ENCODE peak calls at places on chromosome 1, in six cellular contexts. G is breast epithelium, C is transverse colon, X is H1, E is Panc1, J is sigmoid colon. R is an unnamed sample. For H3K4me1, the result is how much of the 10 kb centered on the place peaks cover.

GRCh38 chr1:2134232-2134603 is 60.4 kb downstream of the FAAP20 start:
- DNase-seq in G (no peak), C (no peak), X (no peak), E (no peak), J (no peak), R (no peak)

GRCh38 chr1:244760471-244760870 is 75.0 kb upstream of the COX20 start:
- DNase-seq in G (no peak), C (no peak), X (no peak), E (no peak), J (no peak), R (no peak)

GRCh38 chr1:170668301-170668789 is 4.4 kb downstream of the PRRX1 start:
- DNase-seq in G (no peak), C (no peak), X (no peak), E (no peak), J (no peak), R (no peak)

GRCh38 chr1:6239950-6240768 is 3.8 kb upstream of the HES3 start:
- DNase-seq in G (no peak), C (no peak), X (no peak), E (no peak), J (no peak), R (no peak)

GRCh38 chr1:205261946-205262668 is 34.4 kb downstream of the TMCC2 start:
- DNase-seq in G (no peak), C (no peak), X (no peak), E (no peak), J (no peak), R (no peak)

GRCh38 chr1:36322786-36323635 is 434 bp downstream of the EVA1B start:
- DNase-seq in G (no peak), C (peak), X (no peak), E (no peak), J (peak), R (no peak)

GRCh38 chr1:72086394-72086793 is 195.9 kb downstream of the NEGR1 start:
- DNase-seq in G (no peak), C (no peak), X (no peak), E (no peak), J (no peak), R (no peak)

GRCh38 chr1:62539028-62539447 is 58.3 kb upstream of the ANGPTL3 start:
- DNase-seq in G (no peak), C (no peak), X (no peak), E (no peak), J (no peak), R (no peak)

GRCh38 chr1:103461171-103462105 is 64.1 kb upstream of the RNPC3 start:
- DNase-seq in G (no peak), C (no peak), X (no peak), E (no peak), J (no peak), R (no peak)

GRCh38 chr1:25873120-25873519 is 2.4 kb downstream of the PAQR7 start:
- DNase-seq in G (no peak), C (peak), X (no peak), E (no peak), J (peak), R (no peak)

GRCh38 chr1:162679298-162679697 is 47.0 kb downstream of the DDR2 start:
- DNase-seq in G (no peak), C (no peak), X (no peak), E (no peak), J (no peak), R (no peak)

GRCh38 chr1:40819101-40819500 is 35.5 kb downstream of the KCNQ4 start:
- DNase-seq in G (no peak), C (no peak), X (no peak), E (no peak), J (no peak), R (no peak)

GRCh38 chr1:160030657-160031367 is 978 bp downstream of the PIGM start:
- DNase-seq in G (no peak), C (peak), X (no peak), E (no peak), J (no peak), R (no peak)

GRCh38 chr1:205519541-205520131 is 15.2 kb downstream of the CDK18 start:
- DNase-seq in G (no peak), C (peak), X (no peak), E (no peak), J (peak), R (no peak)

GRCh38 chr1:200438911-200439310 is 29.1 kb upstream of the ZNF281 start:
- DNase-seq in G (no peak), C (no peak), X (no peak), E (no peak), J (no peak), R (no peak)

GRCh38 chr1:51168946-51169345 is 66.9 kb downstream of the C1orf185 start:
- DNase-seq in G (no peak), C (no peak), X (no peak), E (no peak), J (no peak), R (no peak)

GRCh38 chr1:51165540-51165939 is 63.5 kb downstream of the C1orf185 start:
- DNase-seq in G (no peak), C (no peak), X (no peak), E (no peak), J (no peak), R (no peak)

GRCh38 chr1:51175278-51175677 is 60.8 kb upstream of the RNF11 start:
- DNase-seq in G (no peak), C (no peak), X (no peak), E (no peak), J (no peak), R (no peak)

GRCh38 chr1:51168266-51168845 is 66.3 kb downstream of the C1orf185 start:
- DNase-seq in G (no peak), C (no peak), X (no peak), E (no peak), J (no peak), R (no peak)

DNA sequence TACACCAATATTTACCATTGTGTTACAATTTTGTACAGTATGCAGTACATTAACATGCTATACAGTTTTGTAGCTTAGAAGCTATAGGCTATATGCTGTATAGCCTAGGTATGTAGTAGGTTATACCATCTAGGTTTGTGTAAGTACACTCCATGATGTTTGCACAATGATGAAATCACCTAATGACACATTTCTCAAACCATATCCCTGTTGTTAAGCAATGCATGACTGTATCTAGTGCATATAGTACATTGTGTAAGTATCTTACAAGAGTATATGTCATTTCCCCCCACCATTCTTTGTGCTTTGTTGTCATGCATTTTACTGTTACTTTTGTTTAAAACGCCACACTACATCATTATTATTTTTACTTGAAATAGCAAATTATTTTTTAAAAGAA is 65.7 kb upstream of the RNF11 start:
- DNase-seq in G (no peak), C (no peak), X (no peak), E (peak), J (no peak), R (no peak)
- H3K4me1 ChIP-seq in G (under half), C (under half), X (under half), E (under half), J (under half), R (under half)

GRCh38 chr1:161192476-161193465 is 6.1 kb downstream of the ADAMTS4 start:
- DNase-seq in G (no peak), C (peak), X (no peak), E (no peak), J (peak), R (no peak)
- TF ChIP-seq POLR2AphosphoS5 in G (no peak), C (no peak), X (no peak), E (no peak), J (no peak), R (peak)

DNA sequence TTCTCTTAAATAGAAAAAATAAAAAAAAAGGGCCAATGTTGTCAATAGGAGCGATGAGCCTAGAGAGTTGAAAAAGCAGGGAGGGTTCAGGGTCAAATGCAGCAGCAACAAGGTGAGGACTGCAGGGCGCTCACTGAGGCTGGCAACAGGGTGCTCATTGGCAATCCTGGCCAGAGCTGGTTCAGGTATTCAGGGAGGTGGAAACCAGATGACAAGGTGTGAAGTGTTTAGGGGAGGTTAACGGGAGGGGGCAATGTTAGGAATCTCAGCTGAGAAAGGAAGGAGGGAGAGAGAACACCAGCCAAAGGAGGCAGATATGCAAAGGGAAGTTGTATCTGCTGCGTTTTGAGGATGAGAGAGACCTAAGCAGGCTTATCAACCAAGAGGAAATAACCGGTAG is 129.8 kb upstream of the DAB1 start:
- DNase-seq in G (no peak), C (no peak), X (no peak), E (no peak), J (no peak), R (peak)
- H3K4me1 ChIP-seq in G (under half), C (under half), X (under half), E (under half), J (under half), R (under half)

GRCh38 chr1:154183045-154183968 is 8.6 kb downstream of the TPM3 start:
- DNase-seq in G (peak), C (peak), X (peak), E (peak), J (peak), R (peak)

GRCh38 chr1:154179951-154180687 is 11.8 kb downstream of the TPM3 start:
- DNase-seq in G (no peak), C (peak), X (no peak), E (no peak), J (no peak), R (no peak)

GRCh38 chr1:154182342-154183044 is 9.4 kb downstream of the TPM3 start:
- DNase-seq in G (no peak), C (peak), X (peak), E (no peak), J (peak), R (no peak)

GRCh38 chr1:154178856-154179811 is 12.8 kb downstream of the TPM3 start:
- DNase-seq in G (no peak), C (peak), X (no peak), E (no peak), J (no peak), R (no peak)

DNA sequence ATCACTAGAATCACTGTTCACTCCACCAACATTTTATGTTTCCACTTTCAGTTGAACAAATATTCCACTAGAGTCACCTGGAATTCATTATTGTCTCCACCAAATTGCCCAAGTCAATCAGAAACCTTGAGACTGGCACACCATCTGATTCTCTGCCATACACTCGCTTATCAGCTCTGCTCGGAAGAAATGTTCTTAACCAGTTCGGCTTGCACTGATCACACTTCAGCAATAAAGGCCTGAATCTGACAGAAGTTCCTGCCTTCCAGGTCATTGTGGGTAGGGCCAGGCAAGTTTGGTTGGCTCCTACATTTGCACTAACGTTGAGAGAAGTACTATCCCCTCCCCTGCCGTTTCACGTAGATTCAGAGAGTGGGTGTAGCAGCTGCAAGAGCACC is 10.0 kb downstream of the TPM3 start:
- DNase-seq in G (no peak), C (no peak), X (no peak), E (no peak), J (no peak), R (no peak)
- TF ChIP-seq POLR2AphosphoS5 in G (no peak), C (peak), X (no peak), E (no peak), J (no peak), R (no peak)

DNA sequence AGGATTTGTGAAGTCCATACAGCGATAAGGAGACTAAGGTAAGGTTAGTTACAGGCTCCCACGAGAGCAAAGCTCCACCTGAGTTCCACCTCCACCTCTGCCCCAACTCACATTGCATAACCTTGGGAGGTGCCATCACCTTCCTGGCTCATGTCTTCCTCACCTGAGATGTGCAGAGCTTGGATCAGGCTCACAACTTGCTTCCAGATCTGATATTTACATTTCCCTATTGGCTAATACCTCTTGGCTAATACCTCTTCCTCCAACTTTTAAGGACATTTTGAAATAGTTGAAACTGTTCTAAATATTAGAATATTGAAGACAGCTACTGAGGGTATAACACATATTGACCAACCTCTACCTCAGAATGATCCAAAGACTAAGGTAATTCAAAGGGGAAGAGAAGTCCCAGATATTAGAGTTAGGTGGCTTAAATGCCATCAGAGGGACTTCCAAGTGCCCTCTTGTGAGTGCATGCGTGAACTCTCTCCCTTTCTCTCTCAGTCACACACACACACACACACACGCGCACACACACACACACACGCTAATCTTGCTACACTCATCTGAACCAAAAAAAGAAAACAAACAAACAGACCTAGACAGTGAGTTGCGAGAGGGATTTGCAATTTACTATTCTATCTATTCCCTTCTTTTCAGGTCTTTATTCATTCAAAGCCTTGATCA is 134.3 kb downstream of the PLPP3 start:
- DNase-seq in G (no peak), C (no peak), X (no peak), E (no peak), J (no peak), R (no peak)
- H3K4me1 ChIP-seq in G (under half), C (under half), X (under half), E (under half), J (under half), R (under half)

GRCh38 chr1:234975122-234975940 is 153.3 kb downstream of the TOMM20 start:
- DNase-seq in G (no peak), C (no peak), X (no peak), E (no peak), J (peak), R (no peak)
- TF ChIP-seq POLR2AphosphoS5 in G (no peak), C (peak), X (no peak), E (peak), J (no peak), R (no peak)

DNA sequence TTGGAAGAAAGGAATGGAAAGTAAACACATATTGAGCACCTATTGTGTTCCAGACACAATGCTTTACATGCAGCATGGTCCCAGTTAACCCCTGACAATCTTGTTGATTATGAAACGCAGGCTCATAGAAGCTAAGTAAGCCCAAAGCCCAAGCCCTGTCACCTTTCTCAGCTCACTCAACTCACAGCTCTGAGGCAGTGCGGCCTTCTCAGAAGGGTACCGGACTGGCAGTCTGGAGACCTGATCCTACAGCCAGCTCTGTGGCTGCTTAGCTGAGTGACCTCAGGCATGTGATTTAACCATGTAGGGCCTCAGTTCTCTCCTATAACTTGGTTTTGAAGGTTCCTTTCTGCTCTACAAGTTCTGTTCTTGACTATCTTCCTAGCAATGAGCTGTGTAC is 464 bp upstream of the RNASEL start:
- DNase-seq in G (no peak), C (no peak), X (no peak), E (no peak), J (no peak), R (no peak)
- H3K4me1 ChIP-seq in G (under half), C (under half), X (under half), E (under half), J (under half), R (under half)